ENCODE peak calls at places on chromosomes 1 and 21, in seven cellular contexts. Y is hepatocyte; G is GM23248; H is right cardiac atrium; M is CD8-positive, alpha-beta memory T cell; S is A549; N is PC-3. D is an unnamed sample. For H3K4me1, the result is how much of the 10 kb centered on the place peaks cover.

GRCh38 chr21:26709090-26709489 is 136.0 kb upstream of the CYYR1 start:
- DNase-seq in Y (no peak), G (peak), H (no peak), M (no peak), S (no peak), N (peak), D (peak)

GRCh38 chr1:4495809-4496208 is 158.6 kb upstream of the AJAP1 start:
- DNase-seq in Y (no peak), G (no peak), H (no peak), M (no peak), S (no peak), N (no peak), D (no peak)

GRCh38 chr1:181767001-181767708 is 283.8 kb downstream of the CACNA1E start:
- DNase-seq in Y (no peak), G (no peak), H (no peak), M (no peak), S (no peak), N (no peak), D (no peak)

GRCh38 chr1:42941640-42942330 is 16.9 kb downstream of the SLC2A1 start:
- DNase-seq in Y (peak), G (peak), H (peak), M (no peak), S (no peak), N (peak), D (peak)

GRCh38 chr1:186617860-186618780 is 62.1 kb downstream of the PTGS2 start:
- DNase-seq in Y (no peak), G (peak), H (peak), M (no peak), S (peak), N (peak), D (peak)

GRCh38 chr1:30649321-30649991 is 73.9 kb downstream of the MATN1 start:
- DNase-seq in Y (no peak), G (no peak), H (no peak), M (no peak), S (no peak), N (peak), D (no peak)

GRCh38 chr1:45444609-45445131 is 46.3 kb downstream of the TESK2 start:
- DNase-seq in Y (no peak), G (no peak), H (no peak), M (no peak), S (no peak), N (peak), D (no peak)

GRCh38 chr1:169546087-169546995 is 39.9 kb downstream of the F5 start:
- DNase-seq in Y (peak), G (peak), H (peak), M (peak), S (no peak), N (peak), D (peak)

GRCh38 chr1:53693773-53694717 is 44.9 kb downstream of the GLIS1 start:
- DNase-seq in Y (no peak), G (peak), H (no peak), M (no peak), S (no peak), N (no peak), D (peak)

GRCh38 chr1:54811739-54812655 is 10.9 kb upstream of the TTC22 start:
- DNase-seq in Y (no peak), G (no peak), H (no peak), M (no peak), S (no peak), N (no peak), D (no peak)

GRCh38 chr1:37631039-37631428 is 3.7 kb downstream of the RSPO1 start:
- DNase-seq in Y (no peak), G (no peak), H (no peak), M (no peak), S (no peak), N (no peak), D (no peak)

GRCh38 chr21:14488805-14489204 is 57.3 kb downstream of the SAMSN1 start:
- DNase-seq in Y (no peak), G (no peak), H (no peak), M (no peak), S (no peak), N (no peak), D (no peak)

GRCh38 chr21:46540087-46540710 is 64.7 kb downstream of the S100B start:
- DNase-seq in Y (no peak), G (no peak), H (no peak), M (no peak), S (no peak), N (no peak), D (no peak)

GRCh38 chr1:202654079-202654478 is 56.2 kb downstream of the SYT2 start:
- DNase-seq in Y (no peak), G (no peak), H (no peak), M (no peak), S (no peak), N (no peak), D (no peak)

GRCh38 chr21:36207577-36208320 is 51.1 kb downstream of the DOP1B start:
- DNase-seq in Y (no peak), G (peak), H (no peak), M (no peak), S (no peak), N (peak), D (peak)

GRCh38 chr1:183000563-183000962 is 22.7 kb upstream of the LAMC1 start:
- DNase-seq in Y (no peak), G (peak), H (no peak), M (no peak), S (no peak), N (no peak), D (no peak)

GRCh38 chr1:175591083-175591743 is 152.2 kb downstream of the TNR start:
- DNase-seq in Y (no peak), G (no peak), H (no peak), M (no peak), S (no peak), N (no peak), D (no peak)

GRCh38 chr21:41250519-41250918 is 66.1 kb upstream of the FAM3B start:
- DNase-seq in Y (no peak), G (peak), H (no peak), M (no peak), S (no peak), N (peak), D (no peak)

GRCh38 chr1:167936930-167937708 is at the start of gene MPC2:
- DNase-seq in Y (peak), G (peak), H (peak), M (peak), S (peak), N (peak), D (peak)

GRCh38 chr1:38915352-38915948 is 26.2 kb downstream of the RHBDL2 start:
- DNase-seq in Y (no peak), G (peak), H (no peak), M (no peak), S (no peak), N (no peak), D (no peak)

GRCh38 chr1:97796716-97797115 is 124.1 kb downstream of the DPYD start:
- DNase-seq in Y (no peak), G (peak), H (no peak), M (no peak), S (no peak), N (no peak), D (peak)

GRCh38 chr1:1004780-1005697 is 5.1 kb upstream of the HES4 start:
- DNase-seq in Y (peak), G (peak), H (peak), M (no peak), S (no peak), N (no peak), D (peak)

GRCh38 chr1:231694081-231694443 is 67.5 kb downstream of the DISC1 start:
- DNase-seq in Y (no peak), G (no peak), H (peak), M (no peak), S (no peak), N (no peak), D (no peak)

GRCh38 chr1:50570064-50570463 is 146.8 kb upstream of the DMRTA2 start:
- DNase-seq in Y (peak), G (no peak), H (no peak), M (no peak), S (no peak), N (peak), D (peak)

GRCh38 chr1:192104852-192105251 is 53.4 kb upstream of the RGS18 start:
- DNase-seq in Y (no peak), G (peak), H (no peak), M (no peak), S (no peak), N (peak), D (peak)

GRCh38 chr1:192669174-192669573 is 33.2 kb downstream of the RGS13 start:
- DNase-seq in Y (no peak), G (no peak), H (no peak), M (no peak), S (no peak), N (peak), D (no peak)

GRCh38 chr1:246483204-246483933 is 23.7 kb downstream of the SMYD3 start:
- DNase-seq in Y (no peak), G (peak), H (no peak), M (no peak), S (no peak), N (no peak), D (peak)

GRCh38 chr1:153532161-153532560 is 3.6 kb downstream of the S100A6 start:
- DNase-seq in Y (no peak), G (no peak), H (no peak), M (peak), S (no peak), N (no peak), D (no peak)

GRCh38 chr1:200892546-200892945 is 2.2 kb upstream of the INAVA start:
- DNase-seq in Y (no peak), G (no peak), H (no peak), M (no peak), S (no peak), N (no peak), D (no peak)

GRCh38 chr1:8113257-8114220 is 87.4 kb upstream of the ERRFI1 start:
- DNase-seq in Y (no peak), G (peak), H (no peak), M (no peak), S (no peak), N (no peak), D (no peak)

GRCh38 chr1:236663934-236664333 is 22.4 kb upstream of the ACTN2 start:
- DNase-seq in Y (no peak), G (no peak), H (no peak), M (no peak), S (no peak), N (no peak), D (peak)

GRCh38 chr1:58982259-58982998 is 198.6 kb upstream of the JUN start:
- DNase-seq in Y (peak), G (peak), H (peak), M (no peak), S (no peak), N (no peak), D (no peak)

GRCh38 chr1:85577421-85578320 is 2.9 kb upstream of the CCN1 start:
- DNase-seq in Y (peak), G (peak), H (peak), M (no peak), S (no peak), N (no peak), D (peak)

GRCh38 chr1:23122796-23123195 is 45.9 kb downstream of the LUZP1 start:
- DNase-seq in Y (no peak), G (no peak), H (no peak), M (no peak), S (no peak), N (no peak), D (no peak)

GRCh38 chr1:43293171-43293570 is 7.6 kb upstream of the TIE1 start:
- DNase-seq in Y (no peak), G (peak), H (no peak), M (no peak), S (no peak), N (no peak), D (peak)

DNA sequence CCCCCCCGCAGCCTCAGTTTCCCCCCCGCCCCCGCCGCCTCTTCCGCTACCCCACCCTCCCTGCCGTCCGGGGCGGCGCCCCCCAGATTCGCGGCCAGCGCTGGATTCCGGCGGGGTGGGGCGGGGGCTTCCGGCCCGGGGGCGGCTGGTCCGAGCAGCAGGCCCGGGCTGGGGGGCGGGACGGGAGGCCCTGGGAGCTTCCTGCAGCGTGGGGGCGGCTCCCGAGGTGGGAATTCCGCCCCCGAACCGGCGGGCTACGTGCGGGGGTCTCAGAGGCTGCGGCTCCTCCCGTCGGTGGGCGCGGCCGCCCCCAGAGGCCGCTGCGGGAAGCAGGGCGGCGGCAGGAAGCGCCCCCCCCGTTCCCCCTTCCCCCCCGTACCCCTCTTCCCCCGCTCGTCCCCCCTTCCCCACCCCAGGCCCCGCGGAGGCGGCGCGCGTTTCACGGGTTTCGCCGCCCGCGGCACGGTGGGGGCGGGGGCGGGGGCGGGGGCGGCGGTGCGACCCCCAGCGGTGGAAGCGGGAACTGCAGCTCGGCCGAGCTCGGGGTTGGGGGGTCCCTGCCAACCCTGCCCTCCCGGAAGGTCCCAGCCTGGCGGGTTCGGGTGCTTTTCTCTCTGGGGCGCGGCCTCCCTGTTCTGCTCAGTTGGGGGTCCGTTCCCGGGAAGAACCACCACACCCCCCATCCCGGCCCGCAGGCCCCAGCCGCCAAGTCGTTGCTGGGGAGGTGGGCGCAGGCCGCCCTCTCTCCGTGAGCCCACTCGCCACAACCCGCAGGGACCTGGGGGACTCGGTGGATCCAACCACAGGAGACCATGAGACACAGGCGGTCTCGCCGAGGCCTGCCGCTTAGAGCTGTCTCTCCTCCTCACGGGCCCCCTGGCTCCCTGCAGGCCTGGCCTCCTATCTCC is 76.3 kb downstream of the MORN1 start:
- DNase-seq in Y (peak), G (peak), H (peak), M (peak), S (peak), N (peak), D (peak)
- H3K4me3 ChIP-seq in Y (peak), G (peak), H (peak), M (peak), S (peak), N (peak), D (no peak)

GRCh38 chr1:211587123-211587522 is 8.2 kb upstream of the SLC30A1 start:
- DNase-seq in Y (no peak), G (no peak), H (no peak), M (no peak), S (no peak), N (no peak), D (no peak)
- H3K4me1 ChIP-seq in Y (under half), G (under half), H (under half), M (under half), S (under half), N (under half), D (under half)

GRCh38 chr1:225474986-225475820 is 47.4 kb upstream of the LBR start:
- DNase-seq in Y (peak), G (peak), H (peak), M (peak), S (peak), N (peak), D (peak)
- H3K4me3 ChIP-seq in Y (no peak), G (no peak), H (no peak), M (no peak), S (peak), N (no peak), D (no peak)

GRCh38 chr21:33433001-33433400 is 29.8 kb downstream of the IFNGR2 start:
- DNase-seq in Y (no peak), G (no peak), H (no peak), M (no peak), S (no peak), N (no peak), D (no peak)

GRCh38 chr21:33430858-33431257 is 27.6 kb downstream of the IFNGR2 start:
- DNase-seq in Y (no peak), G (no peak), H (no peak), M (no peak), S (no peak), N (no peak), D (no peak)

GRCh38 chr21:33434770-33435360 is 31.7 kb downstream of the IFNGR2 start:
- DNase-seq in Y (peak), G (peak), H (no peak), M (no peak), S (peak), N (peak), D (peak)

GRCh38 chr21:33433425-33434114 is 30.4 kb downstream of the IFNGR2 start:
- DNase-seq in Y (no peak), G (no peak), H (no peak), M (no peak), S (no peak), N (no peak), D (no peak)

DNA sequence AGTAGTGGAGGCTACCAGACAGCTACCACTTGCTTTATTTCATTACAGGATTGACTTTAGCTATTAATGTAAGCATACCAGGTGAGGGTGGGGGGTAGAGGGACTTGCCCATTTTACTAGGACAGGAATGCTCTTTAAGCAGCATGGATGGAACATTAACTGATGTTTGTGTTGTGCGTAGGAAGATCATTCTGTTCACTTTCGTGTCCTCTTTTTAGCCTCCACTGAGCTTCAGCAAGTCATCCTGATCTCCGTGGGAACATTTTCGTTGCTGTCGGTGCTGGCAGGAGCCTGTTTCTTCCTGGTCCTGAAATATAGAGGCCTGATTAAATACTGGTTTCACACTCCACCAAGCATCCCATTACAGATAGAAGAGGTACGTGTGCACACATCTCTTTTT is 29.3 kb downstream of the IFNGR2 start:
- DNase-seq in Y (no peak), G (no peak), H (no peak), M (no peak), S (no peak), N (no peak), D (no peak)
- H3K4me1 ChIP-seq in Y (under half), G (under half), H (under half), M (under half), S (under half), N (under half), D (under half)

GRCh38 chr1:243712242-243712641 is 137.8 kb downstream of the AKT3 start:
- DNase-seq in Y (no peak), G (no peak), H (no peak), M (no peak), S (no peak), N (no peak), D (no peak)
- H3K4me3 ChIP-seq in Y (no peak), G (no peak), H (no peak), M (no peak), S (no peak), N (no peak), D (no peak)

GRCh38 chr1:6799499-6799898 is 14.2 kb downstream of the CAMTA1 start:
- DNase-seq in Y (no peak), G (no peak), H (no peak), M (no peak), S (no peak), N (no peak), D (no peak)

GRCh38 chr1:6794164-6794563 is 8.9 kb downstream of the CAMTA1 start:
- DNase-seq in Y (peak), G (peak), H (no peak), M (no peak), S (peak), N (peak), D (peak)

GRCh38 chr1:6796095-6796494 is 10.8 kb downstream of the CAMTA1 start:
- DNase-seq in Y (no peak), G (no peak), H (no peak), M (no peak), S (no peak), N (no peak), D (no peak)

GRCh38 chr1:6795661-6796060 is 10.4 kb downstream of the CAMTA1 start:
- DNase-seq in Y (no peak), G (peak), H (no peak), M (no peak), S (no peak), N (no peak), D (peak)

DNA sequence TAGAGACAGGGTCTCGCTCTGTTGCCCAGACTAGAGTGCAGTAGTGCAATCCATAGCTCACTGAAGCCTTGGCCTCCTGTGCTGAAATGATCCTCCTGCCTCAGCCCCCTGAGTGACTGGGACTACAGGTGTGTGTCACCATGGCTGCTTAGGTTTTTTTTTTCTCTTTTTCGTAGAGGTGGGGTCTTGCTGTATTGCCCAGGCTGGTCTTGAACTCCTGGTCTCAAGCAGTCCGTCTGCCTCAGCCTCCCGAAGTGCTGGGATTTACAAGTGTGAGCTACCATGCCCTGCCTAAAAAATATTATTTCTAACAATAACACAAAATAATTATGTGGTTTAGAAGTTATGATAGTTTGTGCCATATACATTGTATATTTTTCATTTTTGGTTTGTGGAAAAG is 9.9 kb downstream of the CAMTA1 start:
- DNase-seq in Y (no peak), G (no peak), H (no peak), M (no peak), S (no peak), N (no peak), D (no peak)
- H3K4me1 ChIP-seq in Y (under half), G (under half), H (under half), M (under half), S (half or more), N (under half), D (under half)